ENCODE peak calls at places on chromosomes 16 and 17, in seven cellular contexts. O, S, U, R, B, A and V are unnamed samples.

GRCh38 chr17:72393553-72393952 is 272.7 kb downstream of the SOX9 start:
- DNase-seq in S (no peak), U (no peak), R (peak; percentile 84), B (no peak), O (peak; percentile 74), A (no peak), V (peak; percentile 14)

GRCh38 chr16:88854306-88855111 is 2.2 kb downstream of the GALNS start:
- DNase-seq in R (no peak), A (peak; percentile 51), S (no peak), O (no peak), B (no peak), U (no peak), V (no peak)

GRCh38 chr17:55421179-55421934 is at the start of gene MMD:
- DNase-seq in R (peak; percentile 60), A (peak; percentile 88), O (peak; percentile 81), S (peak; percentile 61), U (peak; percentile 30), B (no peak), V (no peak)

GRCh38 chr16:85782476-85782875 is 16.9 kb downstream of the EMC8 start:
- DNase-seq in U (no peak), S (no peak), R (no peak), O (no peak), A (no peak), B (no peak), V (no peak)

GRCh38 chr17:1122681-1123396 is 56.9 kb downstream of the ABR start:
- DNase-seq in A (no peak), B (peak; percentile 93), U (peak; percentile 87), O (peak; percentile 91), S (peak; percentile 93), R (peak; percentile 89), V (peak; percentile 89)

GRCh38 chr17:51275381-51275780 is 15.0 kb downstream of the UTP18 start:
- DNase-seq in R (no peak), U (no peak), S (no peak), B (no peak), A (no peak), O (no peak), V (no peak)

GRCh38 chr17:559699-560378 is 154.8 kb downstream of the VPS53 start:
- DNase-seq in O (no peak), S (no peak), A (no peak), B (no peak), U (peak; percentile 23), R (peak; percentile 84), V (peak; percentile 73)

GRCh38 chr17:81917565-81918332 is at the start of gene SIRT7:
- DNase-seq in B (peak; percentile 83), S (peak; percentile 92), A (peak; percentile 96), O (peak; percentile 97), U (peak; percentile 60), R (peak; percentile 97), V (peak; percentile 74)

GRCh38 chr17:65617496-65617895 is 56.0 kb upstream of the AXIN2 start:
- DNase-seq in O (no peak), S (no peak), B (no peak), A (no peak), R (no peak), U (no peak), V (no peak)

GRCh38 chr17:29386760-29387159 is 3.4 kb upstream of the TAOK1 start:
- DNase-seq in U (no peak), B (no peak), A (no peak), S (no peak), R (no peak), O (no peak), V (no peak)

GRCh38 chr17:29393451-29393850 is 3.3 kb downstream of the TAOK1 start:
- DNase-seq in U (no peak), O (no peak), A (no peak), R (no peak), B (no peak), S (no peak), V (no peak)

GRCh38 chr17:29390856-29391631 is 881 bp downstream of the TAOK1 start:
- DNase-seq in S (peak; percentile 67), O (peak; percentile 28), R (peak; percentile 23), U (peak; percentile 22), B (no peak), A (no peak), V (peak; percentile 45)

GRCh38 chr17:29388937-29389336 is 1.2 kb upstream of the TAOK1 start:
- DNase-seq in A (no peak), R (no peak), U (no peak), S (no peak), O (no peak), B (no peak), V (no peak)

DNA sequence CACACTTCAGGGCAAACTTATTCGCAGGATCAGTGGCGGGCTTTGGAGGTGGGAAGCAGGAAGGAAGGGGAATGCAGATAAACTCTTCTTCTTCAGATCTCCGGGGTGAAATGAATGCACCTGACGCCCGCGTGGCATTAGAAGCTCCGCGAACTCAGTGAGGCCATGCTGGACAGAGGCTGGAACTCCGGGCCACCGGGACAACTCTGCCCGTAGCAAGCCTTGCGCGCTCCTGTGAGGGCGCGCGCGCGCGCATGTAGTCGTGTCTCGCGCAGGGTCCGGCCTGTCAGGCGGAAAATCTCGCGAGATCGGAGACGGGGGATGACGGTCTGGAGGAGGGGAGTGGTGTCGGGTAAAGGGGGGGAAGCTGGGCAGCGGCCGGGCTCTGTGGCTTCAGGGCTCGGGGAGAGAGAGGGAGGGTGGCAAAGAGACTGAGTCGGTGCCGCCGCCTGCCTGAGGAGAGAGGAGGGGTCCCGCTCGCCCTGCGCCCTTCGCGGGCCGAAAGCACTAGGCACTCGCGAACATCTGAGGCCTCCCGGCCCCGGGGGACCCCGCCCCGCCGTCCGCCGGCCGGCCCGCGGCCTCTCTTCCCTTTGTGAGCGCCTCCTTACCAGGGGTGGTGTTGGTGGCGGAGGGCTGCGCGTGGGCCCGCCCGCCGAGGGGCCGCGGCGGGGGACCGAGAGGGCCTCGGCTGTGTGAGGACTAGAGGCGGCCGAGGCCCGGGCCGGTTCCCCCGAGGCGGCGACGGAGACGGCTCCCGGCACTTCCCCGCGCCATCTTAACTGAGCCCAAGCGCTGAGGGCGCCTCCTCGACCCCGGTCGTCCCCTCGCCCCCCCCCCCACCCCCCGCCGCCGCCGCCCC is at the start of gene TAOK1:
- DNase-seq in B (peak; percentile 100), S (peak; percentile 100), R (peak; percentile 97), A (peak; percentile 99), U (peak; percentile 99), O (peak; percentile 95), V (peak; percentile 97)
- TF ChIP-seq POLR2A in B (peak; percentile 91), S (peak; percentile 94), R (peak; percentile 96), A (peak; percentile 96), U (peak; percentile 92), O (peak; percentile 93), V (peak; percentile 96)

GRCh38 chr16:30525844-30526136 is 576 bp downstream of the ZNF768 start:
- DNase-seq in R (no peak), A (no peak), B (no peak), S (no peak), O (no peak), U (no peak), V (no peak)

GRCh38 chr16:30528799-30529457 is 2.6 kb upstream of the ZNF768 start:
- DNase-seq in O (no peak), R (no peak), A (no peak), U (no peak), S (no peak), B (no peak), V (no peak)

GRCh38 chr16:30526137-30526822 is at the start of gene ZNF768:
- DNase-seq in B (no peak), A (no peak), U (peak; percentile 49), S (peak; percentile 88), R (peak; percentile 63), O (peak; percentile 44), V (peak; percentile 27)

GRCh38 chr16:30526823-30527634 is 663 bp upstream of the ZNF768 start:
- DNase-seq in O (peak; percentile 97), S (peak; percentile 100), U (peak; percentile 98), R (peak; percentile 97), A (peak; percentile 97), B (peak; percentile 99), V (peak; percentile 98)

GRCh38 chr16:30527635-30528178 is 1.3 kb upstream of the ZNF768 start:
- DNase-seq in R (no peak), A (no peak), U (no peak), B (peak; percentile 36), O (no peak), S (peak; percentile 40), V (no peak)
- TF ChIP-seq POLR2A in R (no peak), A (no peak), U (no peak), B (no peak), O (peak; percentile 28), S (no peak), V (no peak)

GRCh38 chr16:81810361-81810760 is 31.3 kb downstream of the PLCG2 start:
- DNase-seq in O (no peak), U (no peak), R (no peak), B (no peak), A (no peak), S (no peak), V (no peak)

GRCh38 chr16:81808933-81809480 is 29.9 kb downstream of the PLCG2 start:
- DNase-seq in S (no peak), O (no peak), A (no peak), R (no peak), U (no peak), B (no peak), V (no peak)

GRCh38 chr16:81806696-81807095 is 27.6 kb downstream of the PLCG2 start:
- DNase-seq in S (no peak), O (no peak), U (no peak), A (no peak), B (no peak), R (no peak), V (no peak)

GRCh38 chr16:81809567-81809966 is 30.5 kb downstream of the PLCG2 start:
- DNase-seq in O (no peak), U (no peak), A (no peak), S (no peak), R (no peak), B (no peak), V (no peak)

GRCh38 chr16:81807767-81808166 is 28.7 kb downstream of the PLCG2 start:
- DNase-seq in S (no peak), A (no peak), R (no peak), U (no peak), B (no peak), O (no peak), V (no peak)
- TF ChIP-seq POLR2A in S (no peak), A (no peak), R (no peak), U (no peak), B (no peak), O (no peak), V (no peak)

GRCh38 chr17:70073326-70073725 is 1.7 kb upstream of the KCNJ16 start:
- DNase-seq in S (no peak), U (no peak), A (no peak), O (no peak), B (no peak), R (no peak), V (no peak)

GRCh38 chr17:70076189-70076588 is 1.2 kb downstream of the KCNJ16 start:
- DNase-seq in O (no peak), B (no peak), U (no peak), A (no peak), R (no peak), S (no peak), V (no peak)

GRCh38 chr17:70073799-70074198 is 1.2 kb upstream of the KCNJ16 start:
- DNase-seq in A (no peak), U (no peak), R (no peak), S (no peak), B (no peak), O (no peak), V (no peak)

GRCh38 chr17:70074236-70074830 is 692 bp upstream of the KCNJ16 start:
- DNase-seq in B (no peak), R (no peak), S (no peak), U (no peak), A (no peak), O (no peak), V (no peak)

GRCh38 chr17:70074991-70075390 is at the start of gene KCNJ16:
- DNase-seq in A (no peak), B (peak; percentile 73), O (peak; percentile 25), S (no peak), U (no peak), R (no peak), V (no peak)
- TF ChIP-seq POLR2A in A (no peak), B (no peak), O (no peak), S (no peak), U (no peak), R (no peak), V (no peak)